ENCODE peak calls at places on chromosome 17, in four cellular contexts. Q is lung, X is cardiac fibroblast, I is mesenchymal stem cell. A is an unnamed sample.

GRCh38 chr17:40828454-40829039 is 6.1 kb upstream of the KRT10 start:
- DNase-seq in X (no peak), Q (no peak), I (no peak), A (no peak)

GRCh38 chr17:40791808-40792436 is 7.8 kb downstream of the KRT28 start:
- DNase-seq in X (peak), I (peak), Q (no peak), A (no peak)

GRCh38 chr17:62309381-62309780 is 71.0 kb upstream of the EFCAB3 start:
- DNase-seq in Q (no peak), X (peak), I (no peak), A (no peak)

GRCh38 chr17:6327007-6327406 is 107.9 kb downstream of the AIPL1 start:
- DNase-seq in I (no peak), Q (peak), X (no peak), A (no peak)

GRCh38 chr17:7987112-7987893 is 15.1 kb upstream of the GUCY2D start:
- DNase-seq in I (no peak), X (peak), Q (no peak), A (no peak)

GRCh38 chr17:79925242-79925957 is 86.2 kb upstream of the CBX4 start:
- DNase-seq in Q (peak), I (no peak), X (peak), A (peak)

GRCh38 chr17:44363613-44364159 is at the start of gene FAM171A2:
- DNase-seq in Q (no peak), I (peak), X (peak), A (peak)

GRCh38 chr17:49691086-49691676 is 13.3 kb upstream of the SPOP start:
- DNase-seq in I (peak), Q (no peak), X (peak), A (no peak)

GRCh38 chr17:46035112-46035818 is 36.2 kb downstream of the STH start:
- DNase-seq in X (no peak), Q (no peak), I (peak), A (peak)

GRCh38 chr17:77297693-77298666 is 157.2 kb downstream of the SEC14L1 start:
- DNase-seq in X (no peak), I (no peak), Q (no peak), A (no peak)

GRCh38 chr17:76053230-76054111 is 18.8 kb downstream of the SRP68 start:
- DNase-seq in I (peak), Q (peak), X (peak), A (no peak)

GRCh38 chr17:34736611-34737010 is 157.2 kb downstream of the TMEM132E start:
- DNase-seq in Q (no peak), X (no peak), I (no peak), A (no peak)

GRCh38 chr17:72502940-72503341 is 382.1 kb downstream of the SOX9 start:
- DNase-seq in I (peak), X (peak), Q (no peak), A (no peak)

GRCh38 chr17:80027043-80027435 is 8.6 kb downstream of the TBC1D16 start:
- DNase-seq in X (no peak), Q (no peak), I (no peak), A (no peak)

GRCh38 chr17:28057731-28058246 is 15.3 kb downstream of the NLK start:
- DNase-seq in Q (no peak), X (peak), I (peak), A (no peak)

GRCh38 chr17:17737938-17738894 is 57.0 kb downstream of the RAI1 start:
- DNase-seq in X (peak), I (peak), Q (no peak), A (peak)

GRCh38 chr17:17740627-17741237 is 59.5 kb downstream of the RAI1 start:
- DNase-seq in I (no peak), Q (no peak), X (no peak), A (no peak)

GRCh38 chr17:17741346-17742023 is 60.2 kb downstream of the RAI1 start:
- DNase-seq in I (peak), Q (no peak), X (peak), A (no peak)

GRCh38 chr17:17738901-17739300 is 57.6 kb downstream of the RAI1 start:
- DNase-seq in Q (no peak), X (peak), I (peak), A (no peak)

GRCh38 chr17:17739388-17740066 is 58.3 kb downstream of the RAI1 start:
- DNase-seq in X (peak), Q (no peak), I (peak), A (no peak)
- H3K4me3 ChIP-seq in X (peak), Q (no peak), I (no peak), A (no peak)

GRCh38 chr17:4719684-4720221 is 9.3 kb downstream of the ARRB2 start:
- DNase-seq in I (no peak), Q (no peak), X (peak), A (no peak)
- H3K4me3 ChIP-seq in I (no peak), Q (no peak), X (no peak), A (no peak)

GRCh38 chr17:12667299-12667958 is 1.7 kb downstream of the MYOCD start:
- DNase-seq in Q (no peak), I (peak), X (peak), A (no peak)

GRCh38 chr17:12665263-12666210 is at the start of gene MYOCD:
- DNase-seq in I (peak), X (no peak), Q (no peak), A (peak)

GRCh38 chr17:12664894-12665262 is 812 bp upstream of the MYOCD start:
- DNase-seq in X (no peak), I (no peak), Q (no peak), A (no peak)

GRCh38 chr17:12664252-12664651 is 1.4 kb upstream of the MYOCD start:
- DNase-seq in Q (no peak), I (no peak), X (no peak), A (no peak)

GRCh38 chr17:12666718-12667117 is 1.0 kb downstream of the MYOCD start:
- DNase-seq in I (no peak), X (no peak), Q (no peak), A (no peak)
- H3K4me3 ChIP-seq in I (no peak), X (no peak), Q (no peak), A (no peak)

DNA sequence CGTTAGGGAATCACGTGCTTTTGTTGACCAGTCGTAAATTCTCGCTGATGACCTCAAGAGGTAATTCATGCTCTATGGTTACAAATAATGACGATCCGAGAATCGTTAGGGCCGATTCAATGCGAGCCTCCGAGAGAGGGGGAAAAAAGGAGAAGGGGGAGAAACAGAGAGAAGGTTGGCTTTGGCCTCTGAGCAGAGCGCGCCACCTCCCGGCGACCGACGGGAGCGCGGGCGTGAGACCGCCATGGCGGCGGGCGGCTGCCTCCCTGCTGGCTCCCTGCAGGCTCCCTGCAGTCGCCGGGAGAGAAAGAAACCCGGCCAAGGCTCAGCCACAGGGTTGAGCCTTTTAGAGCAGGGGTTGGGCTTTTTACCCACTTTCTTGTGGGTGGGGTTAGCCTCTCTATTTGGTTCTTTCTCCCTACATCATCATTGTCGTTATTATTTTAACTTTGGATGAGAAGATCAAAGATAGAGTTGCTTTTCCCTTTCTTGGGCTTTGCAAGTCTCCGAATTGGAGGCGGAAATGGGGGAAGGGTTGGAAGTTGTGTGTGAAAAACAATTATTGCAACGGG is 347 bp upstream of the HOXB5 start:
- DNase-seq in I (peak), X (peak), Q (peak), A (peak)
- H3K4me3 ChIP-seq in I (no peak), X (no peak), Q (no peak), A (peak)

GRCh38 chr17:64084086-64084939 is 45.6 kb downstream of the ERN1 start:
- DNase-seq in Q (no peak), X (peak), I (peak), A (no peak)

GRCh38 chr17:64080174-64080618 is 49.7 kb downstream of the ERN1 start:
- DNase-seq in I (no peak), Q (no peak), X (no peak), A (no peak)

GRCh38 chr17:64083571-64084085 is 46.3 kb downstream of the ERN1 start:
- DNase-seq in Q (no peak), I (no peak), X (no peak), A (no peak)

GRCh38 chr17:64083093-64083492 is 46.9 kb downstream of the ERN1 start:
- DNase-seq in X (no peak), Q (no peak), I (no peak), A (no peak)

DNA sequence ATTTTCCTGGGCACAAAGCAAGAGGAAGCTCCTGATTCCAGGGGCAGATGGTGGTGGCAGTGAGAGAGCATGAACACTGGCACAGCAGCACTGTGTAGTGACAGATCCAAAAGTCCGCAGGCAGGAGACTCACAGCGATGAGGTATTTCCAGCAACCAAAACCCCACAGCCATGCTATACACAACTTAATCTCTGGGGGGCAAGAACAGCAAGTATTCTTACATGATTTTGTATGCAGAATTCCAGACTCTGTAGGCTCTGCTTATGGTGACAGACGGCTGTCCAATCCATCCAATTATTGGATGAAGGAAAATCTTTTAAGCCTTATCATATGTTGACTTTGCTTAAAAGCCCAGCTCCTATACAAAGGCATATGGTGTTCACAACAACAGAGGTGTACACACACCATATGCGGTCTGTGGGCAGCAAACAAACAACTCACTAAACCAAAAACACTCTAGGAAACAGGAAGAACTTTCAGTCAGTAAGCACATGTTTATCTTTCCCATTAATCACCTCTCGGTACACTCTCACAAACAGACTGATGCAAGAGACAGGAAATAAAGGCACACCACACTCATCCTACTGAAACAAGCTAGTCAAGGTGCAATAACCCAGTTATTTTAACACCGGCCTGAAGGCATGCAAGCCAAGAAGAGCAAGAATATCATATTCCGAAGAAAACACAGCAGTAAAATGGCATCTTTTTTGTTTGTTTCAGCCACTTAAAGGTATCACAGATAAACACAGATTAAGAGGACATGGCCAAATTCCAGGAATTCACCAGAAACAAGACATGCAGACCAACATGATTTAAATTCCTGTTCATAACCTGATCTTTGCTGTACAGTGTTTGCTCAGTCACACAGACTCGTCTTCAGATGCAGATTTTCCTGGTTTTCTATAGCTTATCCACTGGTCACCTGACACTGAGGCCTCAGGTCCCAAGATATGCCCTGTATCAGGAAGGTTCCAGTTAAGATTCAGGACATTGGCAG is 47.8 kb downstream of the ERN1 start:
- DNase-seq in I (peak), X (peak), Q (no peak), A (no peak)
- H3K4me3 ChIP-seq in I (no peak), X (no peak), Q (no peak), A (peak)

DNA sequence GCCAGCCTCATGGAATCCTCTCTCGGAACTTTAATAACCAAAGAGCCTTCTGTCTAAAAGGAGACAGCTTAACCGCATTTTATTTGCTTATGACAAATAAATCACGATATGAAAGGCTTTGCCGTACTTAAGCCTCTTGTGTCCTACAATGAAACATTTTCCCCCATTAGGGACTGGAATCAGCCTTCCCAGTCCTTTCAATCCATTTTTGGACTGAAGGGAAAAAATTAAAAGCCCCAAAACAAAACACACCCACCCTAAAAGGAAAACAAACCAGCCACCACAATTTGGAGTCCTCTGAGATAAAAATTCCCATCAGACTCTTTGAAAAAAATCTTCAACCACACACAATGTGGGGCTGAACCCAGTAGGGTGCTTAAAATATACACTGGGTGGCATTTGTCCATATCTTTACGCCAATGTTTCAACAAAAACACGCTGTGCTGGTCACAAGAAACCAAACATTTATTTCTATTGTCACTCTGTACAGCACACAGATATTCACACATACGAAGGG is 3.0 kb downstream of the HOXB4 start:
- DNase-seq in Q (no peak), X (no peak), I (peak), A (no peak)
- H3K4me3 ChIP-seq in Q (no peak), X (no peak), I (no peak), A (no peak)

DNA sequence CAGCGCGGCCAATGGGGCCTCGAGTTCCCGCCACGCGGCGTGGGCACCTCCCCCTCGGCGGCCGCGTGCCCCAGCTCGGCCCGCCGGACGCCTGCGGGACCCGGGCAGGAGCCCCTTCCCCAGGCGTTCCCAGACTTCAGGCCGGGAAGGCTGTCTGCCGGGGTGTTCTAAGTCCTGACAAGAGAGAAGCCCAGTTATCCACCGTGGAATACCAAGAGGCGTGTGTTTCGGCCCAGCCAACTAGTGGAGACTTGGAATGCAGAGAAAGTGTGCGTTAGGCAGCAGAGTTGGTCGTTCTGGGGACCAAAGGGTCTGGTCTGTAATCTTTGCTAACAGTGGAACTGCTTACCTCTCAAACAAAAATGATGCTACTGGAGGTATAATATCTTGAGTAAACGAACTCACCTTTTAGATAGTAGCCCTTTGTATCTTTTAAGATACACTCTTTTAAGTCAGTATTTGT is 251 bp upstream of the HSF5 start:
- DNase-seq in Q (no peak), I (no peak), X (no peak), A (no peak)
- H3K4me3 ChIP-seq in Q (no peak), I (no peak), X (no peak), A (no peak)

GRCh38 chr17:68776451-68776850 is 175.3 kb upstream of the FAM20A start:
- DNase-seq in X (no peak), Q (no peak), I (peak), A (no peak)

GRCh38 chr17:68768804-68769203 is 167.6 kb upstream of the FAM20A start:
- DNase-seq in I (no peak), Q (no peak), X (no peak), A (no peak)

GRCh38 chr17:68775969-68776368 is 174.8 kb upstream of the FAM20A start:
- DNase-seq in X (no peak), I (no peak), Q (no peak), A (no peak)

GRCh38 chr17:68775338-68775737 is 174.2 kb upstream of the FAM20A start:
- DNase-seq in X (peak), Q (no peak), I (peak), A (no peak)

DNA sequence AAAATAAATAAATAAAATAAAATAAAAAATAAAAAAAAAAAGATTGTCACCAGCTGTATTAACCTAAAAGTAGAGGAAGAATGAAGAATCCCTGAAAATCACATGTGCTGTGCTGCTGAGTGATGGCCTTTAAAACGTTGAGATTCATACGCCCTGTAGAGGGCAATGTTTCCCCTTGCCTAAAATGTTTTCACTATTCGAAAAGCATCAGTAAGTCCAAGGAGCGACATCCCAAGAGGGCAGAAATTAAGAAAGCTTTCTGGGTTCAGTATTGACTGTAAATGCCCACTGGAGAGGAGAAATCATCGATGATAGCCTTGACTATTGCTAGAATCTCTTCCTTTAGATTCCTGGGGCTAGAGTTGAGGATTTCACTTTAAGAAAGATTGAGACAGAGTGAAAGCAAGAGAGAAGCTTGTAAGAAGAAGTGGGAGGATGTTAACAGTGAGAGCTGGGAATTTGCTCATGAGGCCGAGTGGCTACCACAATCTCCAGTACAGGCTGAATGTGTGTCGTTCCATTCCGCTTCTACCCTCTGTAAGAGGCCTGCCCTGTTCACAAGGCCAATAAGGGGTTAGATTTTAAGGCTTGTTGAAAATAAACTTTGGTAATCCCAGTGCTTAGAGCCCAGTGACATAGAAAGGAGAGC is 170.8 kb upstream of the FAM20A start:
- DNase-seq in I (peak), X (peak), Q (no peak), A (no peak)
- H3K4me3 ChIP-seq in I (no peak), X (no peak), Q (no peak), A (no peak)

DNA sequence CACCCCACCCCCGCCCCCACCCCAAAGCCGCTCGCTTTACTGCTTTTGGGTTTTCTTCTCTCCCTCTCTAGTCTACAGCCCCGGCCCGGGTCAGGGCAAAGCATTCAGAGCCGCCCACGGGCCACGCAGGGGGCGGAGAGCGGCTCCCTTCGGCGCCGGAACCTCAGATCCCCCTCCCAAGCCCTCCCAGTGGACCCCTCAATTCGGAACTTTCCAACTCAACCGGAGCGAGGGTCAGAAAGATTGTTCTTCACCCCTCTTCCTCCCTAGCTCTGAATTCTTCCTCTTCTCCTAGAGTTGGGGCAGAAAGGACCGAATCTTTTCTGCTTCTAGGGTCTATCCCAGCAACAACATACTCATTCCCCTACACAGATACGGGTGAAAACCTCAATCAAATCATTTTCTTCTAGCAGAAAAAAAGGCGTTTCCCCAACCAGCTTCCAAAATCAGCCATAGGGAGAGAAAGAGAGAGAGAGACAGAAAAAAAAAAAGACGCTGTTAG is 1.0 kb downstream of the HOXB2 start:
- DNase-seq in I (peak), X (no peak), Q (no peak), A (no peak)
- H3K4me3 ChIP-seq in I (peak), X (peak), Q (peak), A (peak)